ENCODE peak calls at places on chromosomes 11 and 22, in ten cellular contexts. O is KG1, U is NCI-H2029 treated with DMSO at 0.1 percent for 48 hours, J is Right ventricle myocardium superior, G is omental fat pad, L is iPS-NIHi11, H is NCI-H1930, P is transverse colon, B is T47D, M is osteocyte. R is an unnamed sample.

GRCh38 chr22:27799334-27800249 is 2.0 kb downstream of the MN1 start:
- DNase-seq in P (no peak), U (no peak), B (peak), L (peak), J (peak), H (no peak), M (no peak), O (no peak), G (no peak), R (no peak)

GRCh38 chr22:39097098-39098020 is at the start of gene APOBEC3H:
- DNase-seq in U (no peak), G (no peak), L (no peak), B (no peak), J (no peak), P (peak), O (no peak), M (no peak), H (no peak), R (no peak)

GRCh38 chr11:117107701-117108590 is 9.7 kb upstream of the SIK3 start:
- DNase-seq in G (no peak), L (no peak), H (no peak), M (no peak), O (no peak), P (no peak), B (peak), U (no peak), J (no peak), R (no peak)

GRCh38 chr11:94885133-94885532 is 88.2 kb downstream of the CWC15 start:
- DNase-seq in P (no peak), H (no peak), B (no peak), O (no peak), J (no peak), G (no peak), L (no peak), M (no peak), U (peak), R (no peak)

GRCh38 chr11:47923667-47924066 is 56.7 kb upstream of the PTPRJ start:
- DNase-seq in G (no peak), L (no peak), B (no peak), P (no peak), O (no peak), H (no peak), U (no peak), M (no peak), J (peak), R (no peak)

GRCh38 chr11:2451916-2452694 is 7.3 kb downstream of the KCNQ1 start:
- DNase-seq in O (no peak), G (no peak), M (no peak), U (no peak), B (no peak), L (no peak), J (peak), H (no peak), P (no peak), R (no peak)

GRCh38 chr11:96426356-96427103 is 36.7 kb downstream of the JRKL start:
- DNase-seq in P (no peak), J (no peak), H (peak), G (no peak), L (peak), U (peak), B (peak), M (no peak), O (peak), R (no peak)

GRCh38 chr11:82978422-82979099 is 77.0 kb downstream of the DDIAS start:
- DNase-seq in L (no peak), J (no peak), M (no peak), P (no peak), H (no peak), B (no peak), O (no peak), G (no peak), U (no peak), R (no peak)

GRCh38 chr22:49753961-49754673 is 73.6 kb downstream of the BRD1 start:
- DNase-seq in H (no peak), M (peak), L (peak), P (no peak), B (no peak), O (no peak), G (no peak), J (no peak), U (no peak), R (peak)

GRCh38 chr11:45692808-45693453 is 27.5 kb upstream of the CHST1 start:
- DNase-seq in U (no peak), G (no peak), M (no peak), J (no peak), B (no peak), H (no peak), P (no peak), L (no peak), O (no peak), R (no peak)

GRCh38 chr22:19632671-19633148 is 81.6 kb upstream of the SEPTIN5 start:
- DNase-seq in L (no peak), O (no peak), G (no peak), H (no peak), U (no peak), M (peak), P (no peak), B (no peak), J (no peak), R (no peak)

GRCh38 chr22:24101966-24102365 is 79.3 kb upstream of the SUSD2 start:
- DNase-seq in L (no peak), J (peak), M (no peak), U (no peak), G (no peak), B (no peak), P (no peak), O (no peak), H (no peak), R (no peak)

GRCh38 chr22:50298937-50299656 is 8.3 kb downstream of the PLXNB2 start:
- DNase-seq in B (no peak), L (no peak), H (no peak), P (no peak), O (no peak), J (no peak), M (no peak), U (no peak), G (no peak), R (no peak)

GRCh38 chr11:134278356-134278755 is 2.2 kb downstream of the GLB1L3 start:
- DNase-seq in O (no peak), J (no peak), L (no peak), P (no peak), U (no peak), M (peak), G (no peak), H (no peak), B (no peak), R (peak)

GRCh38 chr22:20641919-20642579 is 131.9 kb upstream of the SERPIND1 start:
- DNase-seq in U (no peak), B (no peak), M (peak), P (no peak), H (no peak), J (no peak), L (no peak), G (no peak), O (no peak), R (no peak)

GRCh38 chr22:44439356-44440223 is 58.4 kb downstream of the RTL6 start:
- DNase-seq in L (no peak), H (no peak), B (no peak), M (peak), J (no peak), P (no peak), U (no peak), O (no peak), G (no peak), R (no peak)

GRCh38 chr11:83037877-83038276 is 33.8 kb downstream of the RAB30 start:
- DNase-seq in J (no peak), B (no peak), H (no peak), G (no peak), U (no peak), L (no peak), O (no peak), M (no peak), P (no peak), R (no peak)

GRCh38 chr11:117179048-117179999 is 781 bp downstream of the SIDT2 start:
- DNase-seq in U (no peak), J (peak), H (no peak), P (peak), B (no peak), L (no peak), G (peak), M (peak), O (no peak), R (no peak)

GRCh38 chr22:35949243-35949642 is 79.4 kb downstream of the RBFOX2 start:
- DNase-seq in J (no peak), O (no peak), G (no peak), L (no peak), B (no peak), M (no peak), P (no peak), H (no peak), U (no peak), R (no peak)

GRCh38 chr11:63608353-63609345 is 5.6 kb downstream of the PLAAT3 start:
- DNase-seq in B (no peak), M (peak), H (no peak), P (no peak), O (no peak), U (no peak), G (no peak), J (no peak), L (no peak), R (no peak)

GRCh38 chr22:31451709-31452571 is 37.7 kb downstream of the EIF4ENIF1 start:
- DNase-seq in B (peak), P (no peak), G (no peak), M (no peak), U (peak), H (no peak), L (peak), O (no peak), J (no peak), R (no peak)

GRCh38 chr22:40345271-40345670 is 1.0 kb upstream of the ADSL start:
- DNase-seq in U (no peak), O (no peak), G (no peak), L (no peak), B (no peak), J (no peak), H (no peak), P (peak), M (no peak), R (no peak)

GRCh38 chr11:68890490-68891231 is 13.0 kb downstream of the MRPL21 start:
- DNase-seq in H (no peak), O (no peak), U (no peak), J (peak), P (peak), G (no peak), L (no peak), B (no peak), M (peak), R (peak)

GRCh38 chr11:96339704-96340554 is 3.1 kb downstream of the MAML2 start:
- DNase-seq in L (no peak), H (no peak), P (no peak), G (no peak), M (no peak), B (no peak), O (no peak), J (no peak), U (no peak), R (no peak)

GRCh38 chr11:77748266-77748665 is 72.3 kb downstream of the RSF1 start:
- DNase-seq in H (no peak), G (no peak), P (no peak), J (no peak), O (no peak), U (no peak), B (no peak), L (no peak), M (no peak), R (no peak)

R was measured in esophagus muscularis mucosa.